ENCODE peak calls at places on chromosomes 7 and 10, in five cellular contexts. One of them, this sample, is unnamed.

GRCh38 chr7:29038463-29038862 is 80.3 kb upstream of the TRIL start:
- DNase-seq in myocyte: no peak
- DNase-seq in stimulated activated CD8-positive, alpha-beta memory T cell treated with anti-CD3 and anti-CD28 coated beads, Interleukin-12 subunit alpha, Interleukin-12 subunit beta, amount 100 ng/mL, for 1 hour: no peak
- DNase-seq in left ventricle myocardium inferior: no peak
- DNase-seq in NCI-H1105 treated with DMSO at 0.1 percent for 48 hours: no peak
- DNase-seq in this sample: no peak

GRCh38 chr7:106604303-106604918 is 56.5 kb downstream of the CCDC71L start:
- DNase-seq in myocyte: no peak
- DNase-seq in stimulated activated CD8-positive, alpha-beta memory T cell treated with anti-CD3 and anti-CD28 coated beads, Interleukin-12 subunit alpha, Interleukin-12 subunit beta, amount 100 ng/mL, for 1 hour: no peak
- DNase-seq in left ventricle myocardium inferior: no peak
- DNase-seq in NCI-H1105 treated with DMSO at 0.1 percent for 48 hours: no peak
- DNase-seq in this sample: no peak

GRCh38 chr7:55185941-55186609 is 167.3 kb downstream of the EGFR start:
- DNase-seq in myocyte: peak; percentile 59
- DNase-seq in stimulated activated CD8-positive, alpha-beta memory T cell treated with anti-CD3 and anti-CD28 coated beads, Interleukin-12 subunit alpha, Interleukin-12 subunit beta, amount 100 ng/mL, for 1 hour: no peak
- DNase-seq in left ventricle myocardium inferior: no peak
- DNase-seq in NCI-H1105 treated with DMSO at 0.1 percent for 48 hours: no peak
- DNase-seq in this sample: no peak

GRCh38 chr7:76023002-76023401 is 24.8 kb downstream of the STYXL1 start:
- DNase-seq in myocyte: no peak
- DNase-seq in stimulated activated CD8-positive, alpha-beta memory T cell treated with anti-CD3 and anti-CD28 coated beads, Interleukin-12 subunit alpha, Interleukin-12 subunit beta, amount 100 ng/mL, for 1 hour: no peak
- DNase-seq in left ventricle myocardium inferior: no peak
- DNase-seq in NCI-H1105 treated with DMSO at 0.1 percent for 48 hours: no peak
- DNase-seq in this sample: no peak

GRCh38 chr10:81116201-81116600 is 578.5 kb downstream of the SH2D4B start:
- DNase-seq in myocyte: no peak
- DNase-seq in stimulated activated CD8-positive, alpha-beta memory T cell treated with anti-CD3 and anti-CD28 coated beads, Interleukin-12 subunit alpha, Interleukin-12 subunit beta, amount 100 ng/mL, for 1 hour: no peak
- DNase-seq in left ventricle myocardium inferior: no peak
- DNase-seq in NCI-H1105 treated with DMSO at 0.1 percent for 48 hours: no peak
- DNase-seq in this sample: no peak

GRCh38 chr7:137755846-137756685 is 90.7 kb downstream of the DGKI start:
- DNase-seq in myocyte: no peak
- DNase-seq in stimulated activated CD8-positive, alpha-beta memory T cell treated with anti-CD3 and anti-CD28 coated beads, Interleukin-12 subunit alpha, Interleukin-12 subunit beta, amount 100 ng/mL, for 1 hour: no peak
- DNase-seq in left ventricle myocardium inferior: no peak
- DNase-seq in NCI-H1105 treated with DMSO at 0.1 percent for 48 hours: no peak
- DNase-seq in this sample: no peak

GRCh38 chr10:22054946-22055345 is 51.4 kb upstream of the DNAJC1 start:
- DNase-seq in myocyte: no peak
- DNase-seq in stimulated activated CD8-positive, alpha-beta memory T cell treated with anti-CD3 and anti-CD28 coated beads, Interleukin-12 subunit alpha, Interleukin-12 subunit beta, amount 100 ng/mL, for 1 hour: no peak
- DNase-seq in left ventricle myocardium inferior: no peak
- DNase-seq in NCI-H1105 treated with DMSO at 0.1 percent for 48 hours: no peak
- DNase-seq in this sample: no peak

GRCh38 chr10:130403153-130403890 is 267.1 kb downstream of the GLRX3 start:
- DNase-seq in myocyte: no peak
- DNase-seq in stimulated activated CD8-positive, alpha-beta memory T cell treated with anti-CD3 and anti-CD28 coated beads, Interleukin-12 subunit alpha, Interleukin-12 subunit beta, amount 100 ng/mL, for 1 hour: no peak
- DNase-seq in left ventricle myocardium inferior: no peak
- DNase-seq in NCI-H1105 treated with DMSO at 0.1 percent for 48 hours: peak; percentile 21
- DNase-seq in this sample: no peak

GRCh38 chr7:98956937-98957336 is 78.6 kb downstream of the TRRAP start:
- DNase-seq in myocyte: no peak
- DNase-seq in stimulated activated CD8-positive, alpha-beta memory T cell treated with anti-CD3 and anti-CD28 coated beads, Interleukin-12 subunit alpha, Interleukin-12 subunit beta, amount 100 ng/mL, for 1 hour: no peak
- DNase-seq in left ventricle myocardium inferior: peak; percentile 41
- DNase-seq in NCI-H1105 treated with DMSO at 0.1 percent for 48 hours: no peak
- DNase-seq in this sample: no peak

GRCh38 chr10:71825217-71825616 is 25.8 kb downstream of the PSAP start:
- DNase-seq in myocyte: no peak
- DNase-seq in stimulated activated CD8-positive, alpha-beta memory T cell treated with anti-CD3 and anti-CD28 coated beads, Interleukin-12 subunit alpha, Interleukin-12 subunit beta, amount 100 ng/mL, for 1 hour: no peak
- DNase-seq in left ventricle myocardium inferior: no peak
- DNase-seq in NCI-H1105 treated with DMSO at 0.1 percent for 48 hours: no peak
- DNase-seq in this sample: no peak

GRCh38 chr7:118184392-118184899 is 482 bp downstream of the LSM8 start:
- DNase-seq in myocyte: peak; percentile 32
- DNase-seq in stimulated activated CD8-positive, alpha-beta memory T cell treated with anti-CD3 and anti-CD28 coated beads, Interleukin-12 subunit alpha, Interleukin-12 subunit beta, amount 100 ng/mL, for 1 hour: no peak
- DNase-seq in left ventricle myocardium inferior: no peak
- DNase-seq in NCI-H1105 treated with DMSO at 0.1 percent for 48 hours: peak; percentile 23
- DNase-seq in this sample: no peak

GRCh38 chr7:66615699-66616098 is 13.0 kb upstream of the KCTD7 start:
- DNase-seq in myocyte: no peak
- DNase-seq in stimulated activated CD8-positive, alpha-beta memory T cell treated with anti-CD3 and anti-CD28 coated beads, Interleukin-12 subunit alpha, Interleukin-12 subunit beta, amount 100 ng/mL, for 1 hour: no peak
- DNase-seq in left ventricle myocardium inferior: no peak
- DNase-seq in NCI-H1105 treated with DMSO at 0.1 percent for 48 hours: no peak
- DNase-seq in this sample: no peak

GRCh38 chr7:31935115-31935514 is 135.1 kb downstream of the PDE1C start:
- DNase-seq in myocyte: no peak
- DNase-seq in stimulated activated CD8-positive, alpha-beta memory T cell treated with anti-CD3 and anti-CD28 coated beads, Interleukin-12 subunit alpha, Interleukin-12 subunit beta, amount 100 ng/mL, for 1 hour: no peak
- DNase-seq in left ventricle myocardium inferior: no peak
- DNase-seq in NCI-H1105 treated with DMSO at 0.1 percent for 48 hours: no peak
- DNase-seq in this sample: no peak

GRCh38 chr7:112481833-112482669 is 1.3 kb downstream of the LSMEM1 start:
- DNase-seq in myocyte: peak; percentile 97
- DNase-seq in stimulated activated CD8-positive, alpha-beta memory T cell treated with anti-CD3 and anti-CD28 coated beads, Interleukin-12 subunit alpha, Interleukin-12 subunit beta, amount 100 ng/mL, for 1 hour: no peak
- DNase-seq in left ventricle myocardium inferior: peak; percentile 20
- DNase-seq in NCI-H1105 treated with DMSO at 0.1 percent for 48 hours: no peak
- DNase-seq in this sample: no peak

GRCh38 chr7:134355925-134356324 is 39.2 kb upstream of the SLC35B4 start:
- DNase-seq in myocyte: peak; percentile 39
- DNase-seq in stimulated activated CD8-positive, alpha-beta memory T cell treated with anti-CD3 and anti-CD28 coated beads, Interleukin-12 subunit alpha, Interleukin-12 subunit beta, amount 100 ng/mL, for 1 hour: no peak
- DNase-seq in left ventricle myocardium inferior: peak; percentile 32
- DNase-seq in NCI-H1105 treated with DMSO at 0.1 percent for 48 hours: no peak
- DNase-seq in this sample: no peak

GRCh38 chr7:131501422-131501821 is 55.0 kb downstream of the PODXL start:
- DNase-seq in myocyte: peak; percentile 82
- DNase-seq in stimulated activated CD8-positive, alpha-beta memory T cell treated with anti-CD3 and anti-CD28 coated beads, Interleukin-12 subunit alpha, Interleukin-12 subunit beta, amount 100 ng/mL, for 1 hour: peak; percentile 25
- DNase-seq in left ventricle myocardium inferior: no peak
- DNase-seq in NCI-H1105 treated with DMSO at 0.1 percent for 48 hours: no peak
- DNase-seq in this sample: no peak

GRCh38 chr7:88429382-88429781 is 122.7 kb upstream of the STEAP4 start:
- DNase-seq in myocyte: no peak
- DNase-seq in stimulated activated CD8-positive, alpha-beta memory T cell treated with anti-CD3 and anti-CD28 coated beads, Interleukin-12 subunit alpha, Interleukin-12 subunit beta, amount 100 ng/mL, for 1 hour: no peak
- DNase-seq in left ventricle myocardium inferior: no peak
- DNase-seq in NCI-H1105 treated with DMSO at 0.1 percent for 48 hours: no peak
- DNase-seq in this sample: no peak

GRCh38 chr10:78566216-78567135 is 502.3 kb upstream of the ZMIZ1 start:
- DNase-seq in myocyte: no peak
- DNase-seq in stimulated activated CD8-positive, alpha-beta memory T cell treated with anti-CD3 and anti-CD28 coated beads, Interleukin-12 subunit alpha, Interleukin-12 subunit beta, amount 100 ng/mL, for 1 hour: no peak
- DNase-seq in left ventricle myocardium inferior: no peak
- DNase-seq in NCI-H1105 treated with DMSO at 0.1 percent for 48 hours: no peak
- DNase-seq in this sample: no peak

GRCh38 chr10:88849224-88849623 is 2.4 kb downstream of the ANKRD22 start:
- DNase-seq in myocyte: no peak
- DNase-seq in stimulated activated CD8-positive, alpha-beta memory T cell treated with anti-CD3 and anti-CD28 coated beads, Interleukin-12 subunit alpha, Interleukin-12 subunit beta, amount 100 ng/mL, for 1 hour: no peak
- DNase-seq in left ventricle myocardium inferior: no peak
- DNase-seq in NCI-H1105 treated with DMSO at 0.1 percent for 48 hours: no peak
- DNase-seq in this sample: no peak

GRCh38 chr10:128480601-128481000 is 354.4 kb upstream of the MKI67 start:
- DNase-seq in myocyte: no peak
- DNase-seq in stimulated activated CD8-positive, alpha-beta memory T cell treated with anti-CD3 and anti-CD28 coated beads, Interleukin-12 subunit alpha, Interleukin-12 subunit beta, amount 100 ng/mL, for 1 hour: no peak
- DNase-seq in left ventricle myocardium inferior: no peak
- DNase-seq in NCI-H1105 treated with DMSO at 0.1 percent for 48 hours: no peak
- DNase-seq in this sample: no peak

GRCh38 chr10:16756561-16757221 is 60.5 kb downstream of the RSU1 start:
- DNase-seq in myocyte: no peak
- DNase-seq in stimulated activated CD8-positive, alpha-beta memory T cell treated with anti-CD3 and anti-CD28 coated beads, Interleukin-12 subunit alpha, Interleukin-12 subunit beta, amount 100 ng/mL, for 1 hour: no peak
- DNase-seq in left ventricle myocardium inferior: no peak
- DNase-seq in NCI-H1105 treated with DMSO at 0.1 percent for 48 hours: no peak
- DNase-seq in this sample: no peak

GRCh38 chr10:114413398-114413797 is 9.1 kb upstream of the AFAP1L2 start:
- DNase-seq in myocyte: peak; percentile 38
- DNase-seq in stimulated activated CD8-positive, alpha-beta memory T cell treated with anti-CD3 and anti-CD28 coated beads, Interleukin-12 subunit alpha, Interleukin-12 subunit beta, amount 100 ng/mL, for 1 hour: no peak
- DNase-seq in left ventricle myocardium inferior: peak; percentile 54
- DNase-seq in NCI-H1105 treated with DMSO at 0.1 percent for 48 hours: no peak
- DNase-seq in this sample: no peak